ENCODE peak calls at places on chromosomes 13 and 19, in seven cellular contexts. One of them, this sample, is unnamed.

GRCh38 chr19:5170329-5170745 is 170.3 kb downstream of the PTPRS start:
- DNase-seq in colonic mucosa: peak
- DNase-seq in GM12892: no peak
- DNase-seq in HuH-7: no peak
- DNase-seq in PC-3: no peak
- DNase-seq in adrenal gland: no peak
- DNase-seq in activated naive CD4-positive, alpha-beta T cell treated with anti-CD3 and anti-CD28 coated beads, Interleukin-2, amount 50 U/mL, for 16 hours: peak
- DNase-seq in this sample: no peak

GRCh38 chr13:70769771-70770326 is 661.6 kb upstream of the KLHL1 start:
- DNase-seq in colonic mucosa: no peak
- DNase-seq in GM12892: no peak
- DNase-seq in HuH-7: no peak
- DNase-seq in PC-3: no peak
- DNase-seq in adrenal gland: no peak
- DNase-seq in activated naive CD4-positive, alpha-beta T cell treated with anti-CD3 and anti-CD28 coated beads, Interleukin-2, amount 50 U/mL, for 16 hours: no peak
- DNase-seq in this sample: no peak

GRCh38 chr19:18785179-18786124 is 5.7 kb downstream of the COMP start:
- DNase-seq in colonic mucosa: peak
- DNase-seq in GM12892: peak
- DNase-seq in HuH-7: peak
- DNase-seq in PC-3: peak
- DNase-seq in adrenal gland: peak
- DNase-seq in activated naive CD4-positive, alpha-beta T cell treated with anti-CD3 and anti-CD28 coated beads, Interleukin-2, amount 50 U/mL, for 16 hours: peak
- DNase-seq in this sample: peak

GRCh38 chr13:45108716-45109706 is 11.3 kb upstream of the GTF2F2 start:
- DNase-seq in colonic mucosa: no peak
- DNase-seq in GM12892: no peak
- DNase-seq in HuH-7: no peak
- DNase-seq in PC-3: no peak
- DNase-seq in adrenal gland: peak
- DNase-seq in activated naive CD4-positive, alpha-beta T cell treated with anti-CD3 and anti-CD28 coated beads, Interleukin-2, amount 50 U/mL, for 16 hours: peak
- DNase-seq in this sample: peak

GRCh38 chr13:51814825-51815650 is 11.1 kb upstream of the DHRS12 start:
- DNase-seq in colonic mucosa: peak
- DNase-seq in GM12892: peak
- DNase-seq in HuH-7: peak
- DNase-seq in PC-3: peak
- DNase-seq in adrenal gland: peak
- DNase-seq in activated naive CD4-positive, alpha-beta T cell treated with anti-CD3 and anti-CD28 coated beads, Interleukin-2, amount 50 U/mL, for 16 hours: peak
- DNase-seq in this sample: peak

GRCh38 chr19:33905937-33906577 is 109.4 kb downstream of the KCTD15 start:
- DNase-seq in colonic mucosa: peak
- DNase-seq in GM12892: no peak
- DNase-seq in HuH-7: no peak
- DNase-seq in PC-3: peak
- DNase-seq in adrenal gland: peak
- DNase-seq in activated naive CD4-positive, alpha-beta T cell treated with anti-CD3 and anti-CD28 coated beads, Interleukin-2, amount 50 U/mL, for 16 hours: no peak
- DNase-seq in this sample: no peak

GRCh38 chr19:48806518-48806817 is 4.4 kb downstream of the BCAT2 start:
- DNase-seq in colonic mucosa: peak
- DNase-seq in GM12892: no peak
- DNase-seq in HuH-7: no peak
- DNase-seq in PC-3: no peak
- DNase-seq in adrenal gland: no peak
- DNase-seq in activated naive CD4-positive, alpha-beta T cell treated with anti-CD3 and anti-CD28 coated beads, Interleukin-2, amount 50 U/mL, for 16 hours: peak
- DNase-seq in this sample: peak

GRCh38 chr13:100361504-100361903 is 227.1 kb downstream of the GGACT start:
- DNase-seq in colonic mucosa: no peak
- DNase-seq in GM12892: no peak
- DNase-seq in HuH-7: no peak
- DNase-seq in PC-3: peak
- DNase-seq in adrenal gland: no peak
- DNase-seq in activated naive CD4-positive, alpha-beta T cell treated with anti-CD3 and anti-CD28 coated beads, Interleukin-2, amount 50 U/mL, for 16 hours: no peak
- DNase-seq in this sample: no peak

GRCh38 chr13:100825551-100825950 is 151.0 kb upstream of the TMTC4 start:
- DNase-seq in colonic mucosa: no peak
- DNase-seq in GM12892: no peak
- DNase-seq in HuH-7: no peak
- DNase-seq in PC-3: peak
- DNase-seq in adrenal gland: no peak
- DNase-seq in activated naive CD4-positive, alpha-beta T cell treated with anti-CD3 and anti-CD28 coated beads, Interleukin-2, amount 50 U/mL, for 16 hours: no peak
- DNase-seq in this sample: peak

GRCh38 chr13:76980075-76980718 is 11.7 kb upstream of the CLN5 start:
- DNase-seq in colonic mucosa: peak
- DNase-seq in GM12892: peak
- DNase-seq in HuH-7: peak
- DNase-seq in PC-3: peak
- DNase-seq in adrenal gland: peak
- DNase-seq in activated naive CD4-positive, alpha-beta T cell treated with anti-CD3 and anti-CD28 coated beads, Interleukin-2, amount 50 U/mL, for 16 hours: peak
- DNase-seq in this sample: peak

GRCh38 chr19:16919496-16919895 is 30.7 kb downstream of the F2RL3 start:
- DNase-seq in colonic mucosa: no peak
- DNase-seq in GM12892: no peak
- DNase-seq in HuH-7: no peak
- DNase-seq in PC-3: no peak
- DNase-seq in adrenal gland: no peak
- DNase-seq in activated naive CD4-positive, alpha-beta T cell treated with anti-CD3 and anti-CD28 coated beads, Interleukin-2, amount 50 U/mL, for 16 hours: no peak
- DNase-seq in this sample: no peak

GRCh38 chr13:108681986-108682562 is 52.7 kb downstream of the MYO16 start:
- DNase-seq in colonic mucosa: no peak
- DNase-seq in GM12892: no peak
- DNase-seq in HuH-7: no peak
- DNase-seq in PC-3: no peak
- DNase-seq in adrenal gland: no peak
- DNase-seq in activated naive CD4-positive, alpha-beta T cell treated with anti-CD3 and anti-CD28 coated beads, Interleukin-2, amount 50 U/mL, for 16 hours: no peak
- DNase-seq in this sample: no peak

GRCh38 chr13:93296584-93296983 is 70.0 kb downstream of the GPC6 start:
- DNase-seq in colonic mucosa: no peak
- DNase-seq in GM12892: no peak
- DNase-seq in HuH-7: no peak
- DNase-seq in PC-3: no peak
- DNase-seq in adrenal gland: no peak
- DNase-seq in activated naive CD4-positive, alpha-beta T cell treated with anti-CD3 and anti-CD28 coated beads, Interleukin-2, amount 50 U/mL, for 16 hours: no peak
- DNase-seq in this sample: no peak

GRCh38 chr13:66780814-66781213 is 449.3 kb downstream of the PCDH9 start:
- DNase-seq in colonic mucosa: no peak
- DNase-seq in GM12892: no peak
- DNase-seq in HuH-7: no peak
- DNase-seq in PC-3: peak
- DNase-seq in adrenal gland: no peak
- DNase-seq in activated naive CD4-positive, alpha-beta T cell treated with anti-CD3 and anti-CD28 coated beads, Interleukin-2, amount 50 U/mL, for 16 hours: no peak
- DNase-seq in this sample: no peak

GRCh38 chr13:21837841-21838551 is 167.1 kb downstream of the FGF9 start:
- DNase-seq in colonic mucosa: peak
- DNase-seq in GM12892: no peak
- DNase-seq in HuH-7: peak
- DNase-seq in PC-3: no peak
- DNase-seq in adrenal gland: no peak
- DNase-seq in activated naive CD4-positive, alpha-beta T cell treated with anti-CD3 and anti-CD28 coated beads, Interleukin-2, amount 50 U/mL, for 16 hours: no peak
- DNase-seq in this sample: no peak

GRCh38 chr13:41213316-41213715 is 18.9 kb upstream of the KBTBD7 start:
- DNase-seq in colonic mucosa: no peak
- DNase-seq in GM12892: no peak
- DNase-seq in HuH-7: no peak
- DNase-seq in PC-3: no peak
- DNase-seq in adrenal gland: no peak
- DNase-seq in activated naive CD4-positive, alpha-beta T cell treated with anti-CD3 and anti-CD28 coated beads, Interleukin-2, amount 50 U/mL, for 16 hours: no peak
- DNase-seq in this sample: peak

GRCh38 chr13:44768775-44769578 is 192.8 kb upstream of the TSC22D1 start:
- DNase-seq in colonic mucosa: no peak
- DNase-seq in GM12892: no peak
- DNase-seq in HuH-7: no peak
- DNase-seq in PC-3: peak
- DNase-seq in adrenal gland: no peak
- DNase-seq in activated naive CD4-positive, alpha-beta T cell treated with anti-CD3 and anti-CD28 coated beads, Interleukin-2, amount 50 U/mL, for 16 hours: no peak
- DNase-seq in this sample: peak

GRCh38 chr19:1360818-1361461 is 22.8 kb upstream of the NDUFS7 start:
- DNase-seq in colonic mucosa: no peak
- DNase-seq in GM12892: no peak
- DNase-seq in HuH-7: no peak
- DNase-seq in PC-3: no peak
- DNase-seq in adrenal gland: peak
- DNase-seq in activated naive CD4-positive, alpha-beta T cell treated with anti-CD3 and anti-CD28 coated beads, Interleukin-2, amount 50 U/mL, for 16 hours: no peak
- DNase-seq in this sample: peak

GRCh38 chr19:41939861-41940442 is 11.7 kb upstream of the ERFL start:
- DNase-seq in colonic mucosa: no peak
- DNase-seq in GM12892: peak
- DNase-seq in HuH-7: no peak
- DNase-seq in PC-3: no peak
- DNase-seq in adrenal gland: no peak
- DNase-seq in activated naive CD4-positive, alpha-beta T cell treated with anti-CD3 and anti-CD28 coated beads, Interleukin-2, amount 50 U/mL, for 16 hours: peak
- DNase-seq in this sample: no peak

GRCh38 chr19:16234552-16235445 is 37.1 kb downstream of the AP1M1 start:
- DNase-seq in colonic mucosa: no peak
- DNase-seq in GM12892: no peak
- DNase-seq in HuH-7: no peak
- DNase-seq in PC-3: no peak
- DNase-seq in adrenal gland: no peak
- DNase-seq in activated naive CD4-positive, alpha-beta T cell treated with anti-CD3 and anti-CD28 coated beads, Interleukin-2, amount 50 U/mL, for 16 hours: no peak
- DNase-seq in this sample: no peak

GRCh38 chr19:19064811-19065745 is 1.3 kb downstream of the SLC25A42 start:
- DNase-seq in colonic mucosa: peak
- DNase-seq in GM12892: no peak
- DNase-seq in HuH-7: no peak
- DNase-seq in PC-3: peak
- DNase-seq in adrenal gland: no peak
- DNase-seq in activated naive CD4-positive, alpha-beta T cell treated with anti-CD3 and anti-CD28 coated beads, Interleukin-2, amount 50 U/mL, for 16 hours: peak
- DNase-seq in this sample: no peak

GRCh38 chr13:24272452-24273161 is 36.8 kb upstream of the C1QTNF9 start:
- DNase-seq in colonic mucosa: peak
- DNase-seq in GM12892: no peak
- DNase-seq in HuH-7: no peak
- DNase-seq in PC-3: no peak
- DNase-seq in adrenal gland: peak
- DNase-seq in activated naive CD4-positive, alpha-beta T cell treated with anti-CD3 and anti-CD28 coated beads, Interleukin-2, amount 50 U/mL, for 16 hours: no peak
- DNase-seq in this sample: no peak

GRCh38 chr13:101955764-101956163 is 446.1 kb downstream of the FGF14 start:
- DNase-seq in colonic mucosa: no peak
- DNase-seq in GM12892: no peak
- DNase-seq in HuH-7: no peak
- DNase-seq in PC-3: no peak
- DNase-seq in adrenal gland: no peak
- DNase-seq in activated naive CD4-positive, alpha-beta T cell treated with anti-CD3 and anti-CD28 coated beads, Interleukin-2, amount 50 U/mL, for 16 hours: no peak
- DNase-seq in this sample: no peak

GRCh38 chr13:71968025-71968424 is 101.0 kb upstream of the DACH1 start:
- DNase-seq in colonic mucosa: no peak
- DNase-seq in GM12892: no peak
- DNase-seq in HuH-7: no peak
- DNase-seq in PC-3: no peak
- DNase-seq in adrenal gland: no peak
- DNase-seq in activated naive CD4-positive, alpha-beta T cell treated with anti-CD3 and anti-CD28 coated beads, Interleukin-2, amount 50 U/mL, for 16 hours: no peak
- DNase-seq in this sample: no peak

GRCh38 chr19:34471906-34472305 is 9.7 kb upstream of the WTIP start:
- DNase-seq in colonic mucosa: no peak
- DNase-seq in GM12892: no peak
- DNase-seq in HuH-7: no peak
- DNase-seq in PC-3: no peak
- DNase-seq in adrenal gland: no peak
- DNase-seq in activated naive CD4-positive, alpha-beta T cell treated with anti-CD3 and anti-CD28 coated beads, Interleukin-2, amount 50 U/mL, for 16 hours: no peak
- DNase-seq in this sample: no peak

GRCh38 chr19:31274964-31275319 is 74.3 kb downstream of the TSHZ3 start:
- DNase-seq in colonic mucosa: no peak
- DNase-seq in GM12892: no peak
- DNase-seq in HuH-7: no peak
- DNase-seq in PC-3: no peak
- DNase-seq in adrenal gland: no peak
- DNase-seq in activated naive CD4-positive, alpha-beta T cell treated with anti-CD3 and anti-CD28 coated beads, Interleukin-2, amount 50 U/mL, for 16 hours: no peak
- DNase-seq in this sample: no peak

GRCh38 chr19:18460313-18460712 is 22.4 kb upstream of the ISYNA1 start:
- DNase-seq in colonic mucosa: no peak
- DNase-seq in GM12892: no peak
- DNase-seq in HuH-7: no peak
- DNase-seq in PC-3: peak
- DNase-seq in adrenal gland: peak
- DNase-seq in activated naive CD4-positive, alpha-beta T cell treated with anti-CD3 and anti-CD28 coated beads, Interleukin-2, amount 50 U/mL, for 16 hours: no peak
- DNase-seq in this sample: peak

GRCh38 chr19:43306097-43306496 is 36.8 kb upstream of the PSG9 start:
- DNase-seq in colonic mucosa: no peak
- DNase-seq in GM12892: no peak
- DNase-seq in HuH-7: no peak
- DNase-seq in PC-3: peak
- DNase-seq in adrenal gland: no peak
- DNase-seq in activated naive CD4-positive, alpha-beta T cell treated with anti-CD3 and anti-CD28 coated beads, Interleukin-2, amount 50 U/mL, for 16 hours: no peak
- DNase-seq in this sample: peak

GRCh38 chr19:33604651-33605050 is 17.1 kb upstream of the CHST8 start:
- DNase-seq in colonic mucosa: no peak
- DNase-seq in GM12892: no peak
- DNase-seq in HuH-7: no peak
- DNase-seq in PC-3: no peak
- DNase-seq in adrenal gland: no peak
- DNase-seq in activated naive CD4-positive, alpha-beta T cell treated with anti-CD3 and anti-CD28 coated beads, Interleukin-2, amount 50 U/mL, for 16 hours: no peak
- DNase-seq in this sample: no peak

GRCh38 chr19:8638078-8638619 is 7.7 kb downstream of the NFILZ start:
- DNase-seq in colonic mucosa: no peak
- DNase-seq in GM12892: no peak
- DNase-seq in HuH-7: no peak
- DNase-seq in PC-3: peak
- DNase-seq in adrenal gland: peak
- DNase-seq in activated naive CD4-positive, alpha-beta T cell treated with anti-CD3 and anti-CD28 coated beads, Interleukin-2, amount 50 U/mL, for 16 hours: no peak
- DNase-seq in this sample: peak

GRCh38 chr13:36432106-36432544 is at the start of gene CCNA1:
- DNase-seq in colonic mucosa: peak
- DNase-seq in GM12892: peak
- DNase-seq in HuH-7: no peak
- DNase-seq in PC-3: peak
- DNase-seq in adrenal gland: no peak
- DNase-seq in activated naive CD4-positive, alpha-beta T cell treated with anti-CD3 and anti-CD28 coated beads, Interleukin-2, amount 50 U/mL, for 16 hours: peak
- DNase-seq in this sample: no peak